ENCODE peak calls at places on chromosomes 1 and 21, in six cellular contexts. C is left ventricle myocardium inferior, N is A549, A is bronchial epithelial cell, S is mammary epithelial cell, J is sigmoid colon. D is an unnamed sample.

GRCh38 chr1:209207701-209208286 is 375.7 kb upstream of the CAMK1G start:
- DNase-seq in C (peak; percentile 55), N (peak; percentile 45), A (peak; percentile 62), S (peak; percentile 44), J (peak; percentile 79), D (peak; percentile 82)

GRCh38 chr1:72649211-72649888 is 367.0 kb upstream of the NEGR1 start:
- DNase-seq in C (no peak), N (no peak), A (no peak), S (peak; percentile 29), J (peak; percentile 49), D (no peak)

GRCh38 chr1:226589008-226589733 is 40.6 kb downstream of the STUM start:
- DNase-seq in C (no peak), N (no peak), A (no peak), S (no peak), J (peak; percentile 81), D (no peak)

GRCh38 chr1:53567458-53568250 is 108.5 kb downstream of the DMRTB1 start:
- DNase-seq in C (no peak), N (no peak), A (no peak), S (no peak), J (peak; percentile 34), D (no peak)

GRCh38 chr1:62800274-62800673 is 16.3 kb downstream of the ATG4C start:
- DNase-seq in C (no peak), N (no peak), A (no peak), S (no peak), J (no peak), D (peak; percentile 21)

GRCh38 chr21:35150562-35151226 is 101.6 kb upstream of the RUNX1 start:
- DNase-seq in C (no peak), N (no peak), A (peak; percentile 68), S (peak; percentile 80), J (no peak), D (no peak)

GRCh38 chr1:32769524-32770220 is 47.5 kb downstream of the YARS1 start:
- DNase-seq in C (no peak), N (peak; percentile 55), A (peak; percentile 64), S (peak; percentile 67), J (no peak), D (no peak)

GRCh38 chr21:38785483-38785882 is 20.2 kb upstream of the ETS2 start:
- DNase-seq in C (no peak), N (no peak), A (no peak), S (no peak), J (no peak), D (no peak)

GRCh38 chr1:64955093-64956066 is 11.0 kb downstream of the JAK1 start:
- DNase-seq in C (peak; percentile 33), N (no peak), A (no peak), S (no peak), J (no peak), D (no peak)

GRCh38 chr1:86774305-86775304 is 70.2 kb downstream of the SH3GLB1 start:
- DNase-seq in C (peak; percentile 55), N (peak; percentile 71), A (peak; percentile 94), S (peak; percentile 77), J (peak; percentile 72), D (peak; percentile 89)

GRCh38 chr1:44803312-44804095 is 3.3 kb downstream of the PLK3 start:
- DNase-seq in C (peak; percentile 13), N (no peak), A (no peak), S (no peak), J (peak; percentile 57), D (no peak)

GRCh38 chr1:186708578-186709203 is 28.5 kb upstream of the PTGS2 start:
- DNase-seq in C (no peak), N (peak; percentile 29), A (peak; percentile 64), S (peak; percentile 35), J (no peak), D (no peak)

GRCh38 chr21:25582888-25583287 is 24.4 kb downstream of the MRPL39 start:
- DNase-seq in C (no peak), N (no peak), A (no peak), S (no peak), J (no peak), D (peak; percentile 35)

GRCh38 chr1:9438431-9439073 is 100.7 kb upstream of the SLC25A33 start:
- DNase-seq in C (peak; percentile 37), N (peak; percentile 83), A (peak; percentile 94), S (peak; percentile 93), J (peak; percentile 87), D (no peak)

GRCh38 chr1:229599218-229599812 is 26.6 kb downstream of the TAF5L start:
- DNase-seq in C (no peak), N (no peak), A (no peak), S (no peak), J (no peak), D (no peak)

GRCh38 chr21:38918629-38919346 is 113.1 kb downstream of the ETS2 start:
- DNase-seq in C (no peak), N (no peak), A (no peak), S (no peak), J (peak; percentile 19), D (no peak)

GRCh38 chr1:233656032-233656620 is 42.2 kb downstream of the KCNK1 start:
- DNase-seq in C (no peak), N (no peak), A (no peak), S (no peak), J (no peak), D (peak; percentile 56)

GRCh38 chr1:193674292-193674944 is 488.0 kb upstream of the B3GALT2 start:
- DNase-seq in C (no peak), N (no peak), A (no peak), S (no peak), J (no peak), D (no peak)

GRCh38 chr21:37829447-37829846 is 86.8 kb downstream of the KCNJ6 start:
- DNase-seq in C (no peak), N (peak; percentile 52), A (peak; percentile 33), S (peak; percentile 55), J (no peak), D (peak; percentile 4)

GRCh38 chr1:84148758-84149157 is 4.7 kb downstream of the PRKACB start:
- DNase-seq in C (no peak), N (no peak), A (no peak), S (no peak), J (no peak), D (no peak)

GRCh38 chr1:11044849-11045427 is 2.1 kb downstream of the MASP2 start:
- DNase-seq in C (no peak), N (no peak), A (no peak), S (no peak), J (peak; percentile 38), D (no peak)

GRCh38 chr1:229669333-229669732 is 43.3 kb downstream of the URB2 start:
- DNase-seq in C (no peak), N (no peak), A (no peak), S (no peak), J (no peak), D (no peak)

GRCh38 chr1:25201006-25201405 is 31.3 kb downstream of the SYF2 start:
- DNase-seq in C (no peak), N (no peak), A (no peak), S (no peak), J (no peak), D (no peak)

GRCh38 chr1:101474039-101474665 is 237.3 kb downstream of the S1PR1 start:
- DNase-seq in C (no peak), N (peak; percentile 30), A (peak; percentile 25), S (peak; percentile 34), J (no peak), D (peak; percentile 50)
- TF ChIP-seq CTCF in C (peak; percentile 40), N (no peak), A (peak; percentile 42), S (peak; percentile 81), J (no peak), D (peak; percentile 45)

GRCh38 chr1:58902830-58903229 is 119.0 kb upstream of the JUN start:
- DNase-seq in C (no peak), N (no peak), A (no peak), S (no peak), J (no peak), D (no peak)
- H3K4me3 ChIP-seq in C (peak overlapping the region; percentile 69), N (peak overlapping the region; percentile 42), A (no peak overlapping the region), S (no peak overlapping the region), J (peak overlapping the region; percentile 38), D (peak overlapping the region; percentile 71)

GRCh38 chr1:160819186-160819585 is 23.2 kb downstream of the LY9 start:
- DNase-seq in C (no peak), N (no peak), A (no peak), S (no peak), J (no peak), D (no peak)

GRCh38 chr1:160818207-160818935 is 22.4 kb downstream of the LY9 start:
- DNase-seq in C (no peak), N (no peak), A (no peak), S (no peak), J (no peak), D (no peak)

GRCh38 chr1:160826546-160826945 is 30.6 kb downstream of the LY9 start:
- DNase-seq in C (no peak), N (peak; percentile 82), A (peak; percentile 69), S (peak; percentile 45), J (no peak), D (no peak)

GRCh38 chr1:160827418-160827817 is 31.4 kb downstream of the LY9 start:
- DNase-seq in C (no peak), N (peak; percentile 26), A (peak; percentile 74), S (peak; percentile 35), J (no peak), D (no peak)

DNA sequence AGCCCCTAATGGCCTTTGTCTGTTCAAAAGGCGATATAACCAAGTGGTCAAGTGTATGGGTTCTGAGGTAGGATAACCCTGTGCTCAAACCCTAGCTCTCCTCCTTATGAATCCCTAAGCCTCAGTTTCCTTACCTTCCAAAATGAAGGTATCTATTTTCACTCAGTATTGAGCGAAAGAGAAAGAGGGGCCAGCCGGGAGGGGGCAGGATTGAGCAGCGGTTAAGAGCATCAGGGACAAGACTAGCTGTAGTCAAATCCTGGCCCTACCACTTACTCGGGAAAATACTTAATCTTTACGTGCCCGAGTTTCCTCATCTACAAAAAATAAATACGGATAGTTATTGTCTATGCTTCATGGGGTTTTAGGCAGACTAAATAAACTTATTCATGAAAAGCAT is 25.7 kb downstream of the LY9 start:
- DNase-seq in C (no peak), N (no peak), A (no peak), S (no peak), J (no peak), D (no peak)
- TF ChIP-seq CTCF in C (no peak), N (no peak), A (no peak), S (no peak), J (no peak), D (no peak)

GRCh38 chr1:3419415-3420204 is 34.9 kb upstream of the ARHGEF16 start:
- DNase-seq in C (no peak), N (no peak), A (peak; percentile 17), S (peak; percentile 21), J (no peak), D (no peak)

GRCh38 chr1:3420218-3420951 is 34.1 kb upstream of the ARHGEF16 start:
- DNase-seq in C (no peak), N (no peak), A (no peak), S (no peak), J (no peak), D (no peak)

GRCh38 chr1:3418600-3418999 is 35.9 kb upstream of the ARHGEF16 start:
- DNase-seq in C (no peak), N (no peak), A (no peak), S (no peak), J (no peak), D (no peak)

GRCh38 chr1:3417082-3417728 is 37.3 kb upstream of the ARHGEF16 start:
- DNase-seq in C (no peak), N (no peak), A (no peak), S (no peak), J (no peak), D (no peak)

DNA sequence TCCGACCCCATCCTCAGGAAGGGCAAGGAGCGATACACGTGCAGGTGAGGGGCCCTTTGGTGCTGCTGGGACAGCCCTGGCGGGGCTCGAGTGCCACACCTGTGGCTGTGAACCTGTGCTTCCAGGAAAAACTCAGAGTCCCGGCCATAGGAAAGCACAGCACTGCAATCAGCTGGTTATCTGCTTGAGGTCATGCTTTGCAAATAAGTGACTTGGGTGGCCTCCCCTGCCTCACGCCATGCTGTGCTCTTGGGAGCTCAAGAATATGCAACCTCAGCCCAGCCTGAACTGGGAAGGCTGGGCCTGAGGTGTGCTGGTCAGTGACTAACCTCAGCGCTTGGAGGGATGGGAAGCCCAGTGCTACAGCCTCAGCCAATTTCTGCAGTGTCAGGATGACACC is 36.5 kb upstream of the ARHGEF16 start:
- DNase-seq in C (no peak), N (no peak), A (no peak), S (no peak), J (no peak), D (no peak)
- H3K4me3 ChIP-seq in C (no peak overlapping the region), N (no peak overlapping the region), A (no peak overlapping the region), S (no peak overlapping the region), J (no peak overlapping the region), D (no peak overlapping the region)